ENCODE peak calls at places on chromosome 4, in nine cellular contexts. E, U, Q, I, K, Y, T, O and M are unnamed samples.

GRCh38 chr4:70754990-70755688 is 33.4 kb downstream of the RUFY3 start:
- DNase-seq in E (no peak), U (no peak), Q (no peak), I (no peak), K (no peak), Y (no peak), T (no peak), O (no peak), M (no peak)

GRCh38 chr4:87007345-87008181 is 72.8 kb downstream of the AFF1 start:
- DNase-seq in E (peak), U (peak), Q (peak), I (peak), K (peak), Y (peak), T (peak), O (peak), M (peak)

GRCh38 chr4:3699261-3699660 is 66.9 kb upstream of the ADRA2C start:
- DNase-seq in E (no peak), U (no peak), Q (no peak), I (no peak), K (no peak), Y (no peak), T (no peak), O (no peak), M (no peak)

GRCh38 chr4:125368161-125368560 is 53.4 kb downstream of the FAT4 start:
- DNase-seq in E (no peak), U (no peak), Q (peak), I (no peak), K (no peak), Y (peak), T (no peak), O (no peak), M (no peak)

GRCh38 chr4:3074846-3075651 is 568 bp downstream of the HTT start:
- DNase-seq in E (peak), U (peak), Q (peak), I (peak), K (peak), Y (peak), T (peak), O (peak), M (peak)

GRCh38 chr4:140092094-140092820 is 61.7 kb downstream of the MAML3 start:
- DNase-seq in E (no peak), U (peak), Q (no peak), I (peak), K (peak), Y (no peak), T (peak), O (peak), M (peak)

GRCh38 chr4:75844151-75844662 is 58.0 kb downstream of the PPEF2 start:
- DNase-seq in E (no peak), U (peak), Q (peak), I (no peak), K (no peak), Y (peak), T (peak), O (no peak), M (no peak)

GRCh38 chr4:68984947-68985346 is 33.3 kb upstream of the UGT2A3 start:
- DNase-seq in E (no peak), U (no peak), Q (no peak), I (no peak), K (no peak), Y (no peak), T (peak), O (no peak), M (no peak)

GRCh38 chr4:53601251-53601764 is 10.0 kb upstream of the LNX1 start:
- DNase-seq in E (peak), U (no peak), Q (no peak), I (peak), K (peak), Y (peak), T (peak), O (no peak), M (peak)

GRCh38 chr4:168566736-168567135 is 69.9 kb downstream of the PALLD start:
- DNase-seq in E (no peak), U (no peak), Q (no peak), I (no peak), K (no peak), Y (no peak), T (no peak), O (no peak), M (no peak)

GRCh38 chr4:6942238-6942800 is 32.7 kb downstream of the TBC1D14 start:
- DNase-seq in E (no peak), U (peak), Q (peak), I (no peak), K (no peak), Y (peak), T (peak), O (peak), M (no peak)

GRCh38 chr4:26803462-26803861 is 57.2 kb upstream of the STIM2 start:
- DNase-seq in E (no peak), U (no peak), Q (no peak), I (peak), K (no peak), Y (no peak), T (no peak), O (no peak), M (no peak)

GRCh38 chr4:8072235-8072968 is 86.2 kb downstream of the ABLIM2 start:
- DNase-seq in E (no peak), U (no peak), Q (no peak), I (no peak), K (no peak), Y (no peak), T (no peak), O (no peak), M (no peak)

GRCh38 chr4:106058919-106059318 is 163.6 kb downstream of the NPNT start:
- DNase-seq in E (no peak), U (peak), Q (peak), I (no peak), K (no peak), Y (no peak), T (no peak), O (no peak), M (no peak)
- TF ChIP-seq CTCF in E (no peak), U (no peak), Q (no peak), I (no peak), K (no peak), Y (no peak), T (no peak), O (no peak), M (no peak)

GRCh38 chr4:47646372-47646771 is 161.3 kb downstream of the ATP10D start:
- DNase-seq in E (no peak), U (no peak), Q (no peak), I (no peak), K (no peak), Y (no peak), T (no peak), O (no peak), M (no peak)
- TF ChIP-seq CTCF in E (no peak), U (no peak), Q (no peak), I (no peak), K (no peak), Y (no peak), T (no peak), O (no peak), M (no peak)

DNA sequence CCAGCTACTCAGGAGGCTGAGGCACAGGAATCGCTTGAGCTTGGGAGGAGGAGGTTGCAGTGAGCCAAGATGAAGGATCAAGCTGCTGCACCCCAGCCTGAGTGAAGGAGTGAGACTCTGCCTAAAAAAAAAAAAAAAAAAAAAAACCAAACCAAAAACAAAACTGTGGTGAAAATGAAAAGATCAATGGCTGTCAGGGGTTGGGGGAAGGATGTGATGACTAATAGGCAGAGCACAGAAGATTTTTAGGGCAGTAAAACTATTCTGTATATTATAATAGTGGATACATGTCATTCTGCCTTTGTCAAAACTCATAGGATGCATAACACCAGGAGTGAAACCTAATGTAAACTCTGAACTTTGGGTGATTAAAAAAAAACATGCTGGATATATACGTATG is 69.9 kb upstream of the ELOVL6 start:
- DNase-seq in E (no peak), U (no peak), Q (no peak), I (no peak), K (no peak), Y (no peak), T (no peak), O (peak), M (no peak)
- TF ChIP-seq CTCF in E (no peak), U (no peak), Q (no peak), I (no peak), K (no peak), Y (no peak), T (no peak), O (no peak), M (no peak)

DNA sequence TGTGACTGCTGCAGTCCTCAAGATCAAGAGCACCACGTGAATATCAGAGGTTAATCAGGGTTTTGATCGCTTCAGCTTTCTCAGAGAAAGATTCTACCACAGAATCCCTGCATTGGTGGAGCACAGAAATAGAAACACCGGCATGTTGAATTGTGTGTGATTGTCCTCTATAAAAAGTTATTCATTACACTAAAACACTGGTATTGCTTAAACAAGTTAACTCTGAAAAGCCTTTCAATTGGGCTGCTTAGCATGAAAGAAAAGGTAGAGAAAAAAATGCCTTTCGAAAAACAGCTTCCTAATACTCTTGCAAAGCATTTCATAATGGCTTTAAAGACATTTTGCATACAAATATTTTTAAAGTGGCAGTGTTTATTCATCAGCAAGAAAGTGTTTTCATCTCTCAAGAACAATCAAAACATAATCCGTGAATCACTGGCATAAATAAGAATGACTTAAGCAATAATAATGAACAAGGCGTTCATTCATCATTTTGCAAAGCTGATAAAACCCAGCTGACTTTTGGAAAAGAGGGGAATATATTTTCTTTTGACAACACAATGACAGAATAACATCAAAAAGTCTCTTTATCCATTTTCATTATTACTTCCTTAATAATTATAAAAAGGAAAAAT is 61.1 kb downstream of the HELT start:
- DNase-seq in E (no peak), U (no peak), Q (no peak), I (no peak), K (no peak), Y (no peak), T (no peak), O (no peak), M (no peak)
- TF ChIP-seq CTCF in E (no peak), U (no peak), Q (no peak), I (no peak), K (no peak), Y (no peak), T (no peak), O (no peak), M (no peak)

GRCh38 chr4:84971319-84971932 is 4.9 kb upstream of the WDFY3 start:
- DNase-seq in E (no peak), U (peak), Q (peak), I (no peak), K (no peak), Y (peak), T (no peak), O (no peak), M (no peak)
- TF ChIP-seq CTCF in E (peak), U (peak), Q (peak), I (peak), K (peak), Y (peak), T (peak), O (peak), M (no peak)

GRCh38 chr4:155758500-155759371 is at the start of gene GUCY1B1:
- DNase-seq in E (peak), U (peak), Q (peak), I (peak), K (peak), Y (peak), T (peak), O (peak), M (peak)
- TF ChIP-seq CTCF in E (peak), U (no peak), Q (peak), I (no peak), K (no peak), Y (peak), T (peak), O (no peak), M (no peak)

GRCh38 chr4:182647901-182648300 is 269.3 kb downstream of the DCTD start:
- DNase-seq in E (no peak), U (no peak), Q (no peak), I (no peak), K (no peak), Y (no peak), T (no peak), O (no peak), M (no peak)

GRCh38 chr4:182644326-182645050 is 272.7 kb downstream of the DCTD start:
- DNase-seq in E (no peak), U (peak), Q (peak), I (no peak), K (no peak), Y (no peak), T (no peak), O (no peak), M (no peak)

GRCh38 chr4:182645511-182645910 is 271.7 kb downstream of the DCTD start:
- DNase-seq in E (no peak), U (no peak), Q (peak), I (no peak), K (no peak), Y (no peak), T (no peak), O (no peak), M (no peak)

GRCh38 chr4:182643801-182644311 is 273.3 kb downstream of the DCTD start:
- DNase-seq in E (no peak), U (no peak), Q (peak), I (no peak), K (no peak), Y (peak), T (no peak), O (no peak), M (no peak)

DNA sequence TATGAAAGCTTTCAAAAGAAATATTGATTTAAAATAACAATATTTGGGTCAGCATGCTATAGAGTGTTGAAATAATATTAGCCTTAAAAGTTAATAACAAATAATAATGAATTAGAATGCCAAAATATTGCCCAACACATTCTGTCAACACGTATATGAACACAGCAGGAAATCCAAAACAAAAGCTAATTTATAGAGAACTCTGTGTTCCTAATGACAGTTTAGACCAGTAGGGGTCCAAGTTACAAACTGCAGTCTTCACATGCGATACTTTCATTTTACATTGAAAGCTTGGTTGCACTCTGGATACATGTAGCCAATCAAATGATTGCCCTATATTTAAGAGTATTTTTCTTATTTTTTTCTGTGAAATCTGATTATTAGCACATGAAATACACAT is 274.4 kb downstream of the DCTD start:
- DNase-seq in E (no peak), U (no peak), Q (peak), I (no peak), K (no peak), Y (peak), T (no peak), O (no peak), M (no peak)
- TF ChIP-seq CTCF in E (peak), U (no peak), Q (peak), I (peak), K (no peak), Y (peak), T (no peak), O (no peak), M (peak)

DNA sequence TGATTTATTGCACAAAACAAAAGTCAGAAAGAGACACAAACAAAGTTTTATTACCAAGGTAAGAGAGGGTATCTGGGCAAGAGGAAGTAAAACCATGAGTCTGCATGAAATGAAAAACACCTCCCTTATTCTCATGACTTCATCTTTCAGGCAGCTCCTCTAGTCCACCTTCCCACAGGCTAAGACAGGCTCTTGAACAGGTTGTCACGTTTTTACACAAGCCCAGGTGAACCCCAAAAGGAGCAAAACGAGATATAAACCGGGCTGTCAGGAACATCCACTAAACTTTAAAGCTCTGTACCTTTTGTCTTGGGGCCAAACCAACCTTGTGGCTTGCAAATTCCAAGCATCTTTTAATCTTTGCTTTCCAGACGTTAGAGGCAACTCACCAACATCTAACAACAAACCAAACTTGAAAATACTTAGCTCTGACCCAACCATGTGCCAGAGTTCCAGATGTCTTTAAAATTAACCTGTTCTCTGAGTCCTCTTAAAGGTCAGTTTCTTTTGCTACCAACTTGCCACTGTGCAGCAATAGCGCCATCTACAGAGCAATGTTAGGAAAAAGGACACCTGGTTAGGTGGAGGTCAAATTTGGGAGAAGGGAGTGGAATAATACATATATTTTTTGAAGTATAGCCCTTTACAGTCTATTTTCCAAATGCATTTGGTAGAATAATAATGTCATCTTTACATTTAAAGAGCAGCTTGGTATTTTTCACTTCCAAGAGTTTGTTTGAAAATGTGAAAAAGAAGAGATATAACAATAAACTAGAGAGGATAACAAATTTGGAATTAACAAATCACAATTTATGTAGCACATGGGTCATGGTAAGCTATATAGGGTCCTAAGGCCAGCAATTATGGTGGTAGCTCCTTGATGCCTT is 73.1 kb downstream of the QRFPR start:
- DNase-seq in E (no peak), U (peak), Q (peak), I (peak), K (no peak), Y (peak), T (peak), O (peak), M (no peak)
- TF ChIP-seq CTCF in E (peak), U (peak), Q (peak), I (peak), K (peak), Y (peak), T (peak), O (peak), M (peak)